ENCODE peak calls at places on chromosomes 2 and 18, in five cellular contexts. Q is A549, B is K562, M is body of pancreas, G is astrocyte. J is an unnamed sample. For H3K4me1, the result is how much of the 10 kb centered on the place peaks cover.

GRCh38 chr2:28606986-28607441 is 111.2 kb downstream of the PLB1 start:
- DNase-seq in G (peak), Q (peak), B (no peak), M (no peak), J (no peak)

GRCh38 chr2:3209258-3209657 is 168.4 kb downstream of the EIPR1 start:
- DNase-seq in Q (no peak), B (no peak), M (no peak), G (no peak), J (no peak)

GRCh38 chr18:51188024-51188701 is 9.3 kb downstream of the MEX3C start:
- DNase-seq in G (no peak), M (no peak), Q (no peak), B (no peak), J (no peak)

GRCh38 chr2:174340400-174341300 is 5.9 kb downstream of the SP9 start:
- DNase-seq in M (no peak), B (no peak), G (no peak), Q (peak), J (no peak)

GRCh38 chr2:73267008-73267407 is 17.3 kb downstream of the FBXO41 start:
- DNase-seq in G (no peak), Q (no peak), M (no peak), B (no peak), J (no peak)

GRCh38 chr2:47052847-47053246 is 102.3 kb downstream of the STPG4 start:
- DNase-seq in G (no peak), B (no peak), Q (no peak), M (no peak), J (no peak)

GRCh38 chr2:74566423-74567085 is 12.0 kb downstream of the DOK1 start:
- DNase-seq in B (no peak), M (no peak), G (peak), Q (no peak), J (no peak)

GRCh38 chr18:35322486-35323258 is 21.5 kb downstream of the ZNF24 start:
- DNase-seq in G (no peak), M (no peak), Q (no peak), B (no peak), J (no peak)

GRCh38 chr18:78242307-78242643 is 737.3 kb upstream of the SALL3 start:
- DNase-seq in Q (no peak), B (no peak), G (no peak), M (peak), J (no peak)

GRCh38 chr2:70993689-70993986 is 1.0 kb downstream of the TEX261 start:
- DNase-seq in M (no peak), B (peak), Q (no peak), G (no peak), J (no peak)

GRCh38 chr2:208192611-208193248 is 2.9 kb upstream of the C2orf80 start:
- DNase-seq in G (no peak), B (no peak), M (no peak), Q (no peak), J (no peak)

GRCh38 chr2:120310136-120310535 is 35.8 kb upstream of the INHBB start:
- DNase-seq in Q (no peak), B (no peak), M (no peak), G (no peak), J (peak)

GRCh38 chr2:218733615-218734021 is 23.0 kb downstream of the TTLL4 start:
- DNase-seq in B (no peak), G (peak), Q (peak), M (peak), J (no peak)

GRCh38 chr2:126656311-126657145 is 570 bp downstream of the GYPC start:
- DNase-seq in B (peak), G (peak), M (peak), Q (no peak), J (peak)

GRCh38 chr2:136248242-136248641 is 130.3 kb upstream of the CXCR4 start:
- DNase-seq in G (peak), Q (peak), M (no peak), B (no peak), J (no peak)

GRCh38 chr2:120454993-120455789 is 109.3 kb downstream of the INHBB start:
- DNase-seq in M (no peak), G (peak), Q (no peak), B (no peak), J (no peak)

GRCh38 chr2:172472441-172473051 is 45.2 kb downstream of the ITGA6 start:
- DNase-seq in G (no peak), M (no peak), Q (no peak), B (no peak), J (no peak)

GRCh38 chr2:48946444-48947048 is 191.0 kb upstream of the LHCGR start:
- DNase-seq in G (peak), M (peak), B (peak), Q (peak), J (peak)

GRCh38 chr2:28528206-28528605 is 32.3 kb downstream of the PLB1 start:
- DNase-seq in M (no peak), Q (no peak), G (no peak), B (no peak), J (no peak)

GRCh38 chr2:133130548-133131246 is 437.6 kb downstream of the NCKAP5 start:
- DNase-seq in G (peak), Q (peak), M (no peak), B (no peak), J (no peak)

GRCh38 chr18:317618-318017 is 49.8 kb upstream of the THOC1 start:
- DNase-seq in Q (no peak), B (no peak), M (no peak), G (no peak), J (no peak)

GRCh38 chr18:9571546-9571945 is 42.8 kb downstream of the PPP4R1 start:
- DNase-seq in M (no peak), B (no peak), Q (no peak), G (no peak), J (no peak)

GRCh38 chr18:58766164-58766563 is 94.9 kb downstream of the MALT1 start:
- DNase-seq in G (no peak), B (no peak), Q (no peak), M (no peak), J (no peak)

GRCh38 chr2:47301277-47301618 is 101.7 kb upstream of the MSH2 start:
- DNase-seq in B (no peak), M (no peak), G (no peak), Q (no peak), J (no peak)

GRCh38 chr2:235005603-235006259 is 53.9 kb downstream of the SH3BP4 start:
- DNase-seq in Q (no peak), G (no peak), B (no peak), M (peak), J (no peak)

GRCh38 chr18:69102959-69103358 is 297.7 kb upstream of the DOK6 start:
- DNase-seq in M (no peak), B (no peak), G (peak), Q (no peak), J (no peak)

GRCh38 chr2:66334237-66335054 is 100.5 kb upstream of the MEIS1 start:
- DNase-seq in M (no peak), G (peak), B (no peak), Q (peak), J (no peak)

GRCh38 chr2:193141-193552 is 70.7 kb downstream of the SH3YL1 start:
- DNase-seq in Q (no peak), B (no peak), M (no peak), G (no peak), J (no peak)

GRCh38 chr2:199302851-199303250 is 154.9 kb downstream of the SATB2 start:
- DNase-seq in G (peak), B (no peak), Q (no peak), M (no peak), J (no peak)

GRCh38 chr18:70181015-70181414 is 24.5 kb downstream of the RTTN start:
- DNase-seq in M (no peak), G (peak), B (no peak), Q (peak), J (no peak)

GRCh38 chr2:23487735-23488492 is 102.9 kb downstream of the KLHL29 start:
- DNase-seq in M (no peak), G (peak), B (no peak), Q (no peak), J (no peak)

GRCh38 chr2:218245214-218245613 is 15.6 kb upstream of the GPBAR1 start:
- DNase-seq in Q (no peak), B (no peak), G (no peak), M (no peak), J (no peak)

GRCh38 chr2:166239548-166239947 is 111.7 kb upstream of the SCN1A start:
- DNase-seq in Q (peak), G (peak), B (no peak), M (no peak), J (no peak)

GRCh38 chr18:63446266-63446665 is 24.0 kb upstream of the VPS4B start:
- DNase-seq in Q (no peak), M (no peak), B (peak), G (no peak), J (no peak)

GRCh38 chr2:85601771-85602475 is 575 bp downstream of the TMEM150A start:
- DNase-seq in M (peak), B (peak), Q (peak), G (no peak), J (no peak)

GRCh38 chr18:36676629-36677028 is 152.2 kb downstream of the TPGS2 start:
- DNase-seq in Q (no peak), B (no peak), M (no peak), G (no peak), J (no peak)

GRCh38 chr18:36675076-36675475 is 153.7 kb downstream of the TPGS2 start:
- DNase-seq in B (no peak), Q (no peak), G (no peak), M (no peak), J (no peak)

GRCh38 chr18:36673452-36673851 is 155.3 kb downstream of the TPGS2 start:
- DNase-seq in B (no peak), G (no peak), Q (no peak), M (no peak), J (no peak)

GRCh38 chr18:36668349-36668748 is 160.5 kb downstream of the TPGS2 start:
- DNase-seq in B (no peak), G (no peak), Q (no peak), M (no peak), J (no peak)

GRCh38 chr18:36672437-36673344 is 156.1 kb downstream of the TPGS2 start:
- DNase-seq in Q (peak), B (no peak), G (peak), M (peak), J (peak)
- H3K4me1 ChIP-seq in Q (under half), B (under half), G (under half), M (under half), J (under half)

GRCh38 chr2:226869371-226869770 is 33.5 kb downstream of the RHBDD1 start:
- DNase-seq in Q (no peak), M (no peak), G (no peak), B (no peak), J (no peak)
- H3K4me1 ChIP-seq in Q (under half), M (under half), G (under half), B (under half), J (under half)

DNA sequence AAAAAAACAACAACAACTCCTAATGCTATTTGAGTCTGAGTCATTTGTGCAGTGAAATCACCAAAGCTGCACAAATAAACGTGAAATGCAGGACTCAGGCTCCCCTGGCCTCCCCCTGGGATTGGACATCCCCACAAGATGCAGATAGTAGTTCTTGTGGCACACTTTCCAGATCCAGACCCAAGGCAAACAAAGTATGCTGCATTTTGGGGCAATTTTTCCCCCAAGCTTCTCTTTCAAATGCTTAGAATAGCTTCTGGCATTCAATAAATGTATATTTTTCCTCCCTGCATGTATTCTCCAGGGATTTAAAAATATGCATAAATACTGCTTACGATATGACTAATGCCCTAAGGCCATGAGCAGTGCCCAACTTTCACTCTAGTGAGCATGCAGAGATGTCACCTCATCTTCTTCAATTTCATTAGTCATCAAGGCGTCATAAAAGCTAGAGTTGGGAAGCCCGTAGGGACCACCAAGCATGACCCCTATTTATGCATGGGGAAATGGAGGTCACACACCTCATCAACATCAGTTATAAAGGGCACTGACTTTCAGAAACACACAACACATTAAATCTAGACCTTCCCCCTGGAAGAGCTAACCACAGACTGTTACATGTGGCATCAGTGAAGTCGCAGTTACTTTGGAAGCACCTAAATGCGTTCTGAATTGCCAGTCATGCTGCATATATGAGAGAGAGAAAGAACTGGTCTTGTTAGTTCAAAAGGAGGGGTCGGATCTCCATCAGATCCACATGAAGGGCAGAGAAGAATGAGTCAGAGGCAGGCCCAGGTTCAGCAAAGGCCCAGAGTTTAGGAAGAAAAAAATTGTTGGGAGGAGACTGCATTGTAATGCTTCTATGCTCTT is 374.1 kb downstream of the LPIN1 start:
- DNase-seq in M (no peak), B (no peak), G (peak), Q (no peak), J (no peak)
- H3K4me1 ChIP-seq in M (under half), B (under half), G (under half), Q (under half), J (under half)

GRCh38 chr2:45745231-45745630 is 93.8 kb downstream of the PRKCE start:
- DNase-seq in B (no peak), G (no peak), Q (no peak), M (no peak), J (no peak)
- H3K4me1 ChIP-seq in B (under half), G (under half), Q (under half), M (under half), J (under half)

GRCh38 chr2:12731701-12732280 is 15.1 kb downstream of the TRIB2 start:
- DNase-seq in B (no peak), M (no peak), G (no peak), Q (no peak), J (peak)

GRCh38 chr2:12730265-12730664 is 13.5 kb downstream of the TRIB2 start:
- DNase-seq in G (no peak), M (no peak), B (no peak), Q (no peak), J (no peak)

GRCh38 chr2:12732663-12733062 is 15.9 kb downstream of the TRIB2 start:
- DNase-seq in G (no peak), B (no peak), M (peak), Q (no peak), J (no peak)

GRCh38 chr2:12734914-12735654 is 18.3 kb downstream of the TRIB2 start:
- DNase-seq in B (no peak), M (no peak), Q (no peak), G (no peak), J (no peak)

GRCh38 chr2:12733846-12734245 is 17.1 kb downstream of the TRIB2 start:
- DNase-seq in M (peak), Q (no peak), G (no peak), B (no peak), J (no peak)
- H3K4me1 ChIP-seq in M (under half), Q (under half), G (under half), B (under half), J (under half)

DNA sequence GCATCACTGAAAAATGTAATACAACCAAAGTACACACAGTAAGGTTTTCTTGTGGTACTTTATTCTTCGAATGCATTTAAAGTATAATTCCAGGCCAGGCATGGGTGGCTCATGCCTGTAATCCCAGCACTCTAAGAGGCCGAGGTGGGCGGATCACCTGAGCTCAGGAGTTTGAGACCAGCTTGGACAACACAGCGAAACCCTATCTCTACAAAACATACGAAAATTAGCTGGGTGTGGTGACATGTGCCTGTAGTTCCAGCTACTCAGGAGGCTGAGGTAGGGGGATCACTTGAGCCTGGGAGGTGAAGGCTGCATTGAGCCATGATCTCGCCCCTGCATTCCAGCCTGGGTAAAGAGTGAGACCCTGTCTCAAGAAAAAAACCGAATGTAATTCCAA is 3.9 kb upstream of the TTC39C start:
- DNase-seq in M (no peak), Q (no peak), B (no peak), G (no peak), J (no peak)
- H3K4me1 ChIP-seq in M (under half), Q (under half), B (under half), G (under half), J (half or more)

DNA sequence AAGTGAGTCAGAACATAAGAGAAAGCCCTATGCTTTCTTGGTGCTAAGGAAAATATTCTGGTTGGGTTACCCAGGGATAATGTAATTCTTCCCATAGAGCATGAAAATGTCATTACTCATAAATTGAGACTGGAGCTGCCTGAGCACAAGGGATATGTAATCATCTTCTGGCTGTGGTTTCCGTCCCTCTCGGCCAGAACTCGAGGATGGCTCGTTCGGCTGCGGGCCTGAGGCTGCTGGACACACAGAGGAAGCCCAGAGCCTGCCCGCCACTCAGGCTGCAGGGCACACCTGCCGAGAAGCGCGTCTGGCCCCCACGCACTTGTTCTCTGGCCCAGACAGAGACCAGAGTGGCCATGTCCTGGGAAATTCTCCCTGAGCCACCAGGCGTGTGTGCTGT is 104.9 kb downstream of the ASAP2 start:
- DNase-seq in B (no peak), Q (no peak), M (peak), G (peak), J (no peak)
- H3K4me1 ChIP-seq in B (under half), Q (half or more), M (under half), G (half or more), J (under half)

DNA sequence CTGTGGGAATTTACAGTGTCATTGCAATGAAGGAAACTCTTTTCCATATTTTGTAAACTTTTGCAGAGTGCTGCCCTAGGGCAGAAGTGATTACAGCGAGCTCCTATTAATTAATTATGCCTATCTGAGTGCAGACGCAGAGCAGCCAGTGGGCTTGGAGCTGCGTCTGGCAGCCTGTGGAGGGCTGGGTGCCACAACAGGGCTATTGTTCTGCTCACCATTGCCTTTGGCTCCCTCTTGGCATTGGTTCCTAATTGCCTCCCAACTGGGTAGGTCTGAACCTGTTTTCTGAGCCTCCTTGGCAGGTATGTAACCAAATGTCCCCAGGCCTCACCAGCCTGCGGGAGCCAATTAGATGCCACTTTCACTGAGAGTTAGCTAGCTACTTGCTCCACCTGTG is 25.6 kb upstream of the ITGB6 start:
- DNase-seq in G (no peak), B (no peak), Q (no peak), M (peak), J (no peak)
- H3K4me1 ChIP-seq in G (half or more), B (under half), Q (half or more), M (under half), J (under half)

GRCh38 chr2:32403782-32404181 is 47.0 kb downstream of the BIRC6 start:
- DNase-seq in Q (no peak), B (no peak), G (no peak), M (no peak), J (no peak)

GRCh38 chr2:32402087-32402486 is 45.3 kb downstream of the BIRC6 start:
- DNase-seq in G (no peak), Q (no peak), B (no peak), M (no peak), J (no peak)

GRCh38 chr2:32399221-32399620 is 42.4 kb downstream of the BIRC6 start:
- DNase-seq in B (no peak), Q (no peak), G (no peak), M (no peak), J (no peak)

DNA sequence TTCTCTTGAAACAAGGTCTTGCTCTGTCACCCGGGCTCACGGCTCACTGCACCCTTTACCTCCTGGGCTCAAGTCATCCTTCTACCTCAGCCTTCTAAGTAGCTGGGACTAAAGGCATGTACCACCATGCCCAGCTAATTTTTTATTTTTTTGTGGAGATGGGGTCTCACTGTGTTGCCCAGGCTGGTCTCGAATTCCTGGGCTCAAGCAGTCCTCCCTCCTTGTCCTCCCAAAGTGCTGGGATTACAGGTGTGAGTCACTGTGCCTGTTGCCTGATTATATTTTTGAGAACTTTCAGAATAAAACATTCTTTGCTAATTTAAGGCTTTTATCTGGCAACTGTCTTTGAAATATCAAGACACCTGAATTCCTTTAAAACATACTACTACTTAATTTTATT is 47.9 kb downstream of the BIRC6 start:
- DNase-seq in M (no peak), Q (no peak), B (no peak), G (no peak), J (no peak)
- H3K4me1 ChIP-seq in M (under half), Q (under half), B (under half), G (under half), J (under half)

J was measured in OCI-LY7.